ENCODE peak calls at places on chromosome 9, in five cellular contexts. V is frontal cortex, C is astrocyte of the hippocampus, M is AG20443, E is dermis microvascular lymphatic vessel endothelial cell. J is an unnamed sample.

GRCh38 chr9:110207071-110207923 is 662 bp downstream of the C9orf152 start:
- DNase-seq in V (no peak), C (no peak), M (no peak), E (no peak), J (no peak)

GRCh38 chr9:98491778-98492177 is 217.0 kb downstream of the GABBR2 start:
- DNase-seq in V (no peak), C (peak), M (peak), E (no peak), J (no peak)

GRCh38 chr9:121887553-121888437 is 205.3 kb downstream of the TTLL11 start:
- DNase-seq in V (no peak), C (peak), M (peak), E (no peak), J (no peak)

GRCh38 chr9:133205996-133206931 is 2.8 kb downstream of the OBP2B start:
- DNase-seq in V (no peak), C (no peak), M (peak), E (no peak), J (no peak)

GRCh38 chr9:83800236-83801033 is 17.1 kb downstream of the GKAP1 start:
- DNase-seq in V (no peak), C (no peak), M (no peak), E (no peak), J (no peak)

GRCh38 chr9:128706045-128706444 is 3.7 kb downstream of the PKN3 start:
- DNase-seq in V (no peak), C (no peak), M (no peak), E (no peak), J (no peak)

GRCh38 chr9:101566904-101567724 is 27.7 kb downstream of the PPP3R2 start:
- DNase-seq in V (no peak), C (peak), M (peak), E (peak), J (no peak)

GRCh38 chr9:123335227-123335985 is 20.6 kb upstream of the CRB2 start:
- DNase-seq in V (no peak), C (peak), M (peak), E (no peak), J (no peak)

GRCh38 chr9:70602364-70603019 is 188.0 kb upstream of the KLF9 start:
- DNase-seq in V (peak), C (peak), M (peak), E (peak), J (peak)

GRCh38 chr9:114385412-114386181 is 2.2 kb downstream of the AKNA start:
- DNase-seq in V (no peak), C (peak), M (peak), E (no peak), J (peak)

GRCh38 chr9:132509921-132510874 is 72.2 kb upstream of the BARHL1 start:
- DNase-seq in V (no peak), C (no peak), M (peak), E (no peak), J (no peak)

GRCh38 chr9:33161011-33161588 is 6.0 kb downstream of the B4GALT1 start:
- DNase-seq in V (no peak), C (peak), M (peak), E (no peak), J (no peak)

GRCh38 chr9:91777437-91777836 is 172.6 kb downstream of the ROR2 start:
- DNase-seq in V (no peak), C (peak), M (peak), E (no peak), J (no peak)

GRCh38 chr9:87676976-87677775 is 48.7 kb upstream of the CTSL start:
- DNase-seq in V (no peak), C (peak), M (peak), E (no peak), J (no peak)

GRCh38 chr9:6938447-6938846 is 180.7 kb downstream of the KDM4C start:
- DNase-seq in V (no peak), C (peak), M (peak), E (no peak), J (no peak)

GRCh38 chr9:69380301-69380700 is 55.3 kb downstream of the ENTREP1 start:
- DNase-seq in V (no peak), C (no peak), M (no peak), E (no peak), J (no peak)

GRCh38 chr9:128045876-128046275 is 21.2 kb downstream of the NAIF1 start:
- DNase-seq in V (no peak), C (no peak), M (no peak), E (no peak), J (no peak)